ENCODE peak calls at places on chromosomes 5 and 9, in five cellular contexts. O is body of pancreas; L is NCI-H1694 treated with DMSO at 0.1 percent for 48 hours; T is stomach; P is activated naive CD4-positive, alpha-beta T cell treated with Interleukin-2 at 50 U/mL for 16 hours. B is an unnamed sample.

GRCh38 chr9:128056086-128056485 is 11.0 kb downstream of the NAIF1 start:
- DNase-seq in P (no peak), L (no peak), T (peak; percentile 44), O (peak; percentile 54), B (no peak)

GRCh38 chr9:132997591-132997990 is 19.1 kb downstream of the GFI1B start:
- DNase-seq in P (no peak), O (no peak), T (no peak), L (no peak), B (no peak)

GRCh38 chr5:36502608-36503007 is 103.8 kb upstream of the SLC1A3 start:
- DNase-seq in P (no peak), O (no peak), T (no peak), L (no peak), B (peak; percentile 3)

GRCh38 chr5:175214152-175214551 is 229.8 kb downstream of the DRD1 start:
- DNase-seq in L (no peak), P (no peak), O (no peak), T (no peak), B (no peak)

GRCh38 chr9:35962126-35962906 is 4.4 kb upstream of the OR2S2 start:
- DNase-seq in O (no peak), P (no peak), L (no peak), T (no peak), B (no peak)

GRCh38 chr9:71223953-71224538 is 102.6 kb upstream of the TRPM3 start:
- DNase-seq in O (no peak), L (no peak), T (no peak), P (no peak), B (peak; percentile 49)

GRCh38 chr9:127769985-127770904 is 8.2 kb downstream of the SH2D3C start:
- DNase-seq in L (no peak), O (no peak), T (no peak), P (no peak), B (peak; percentile 90)

GRCh38 chr9:31119882-31120481 is 1264.5 kb upstream of the ACO1 start:
- DNase-seq in T (peak; percentile 27), O (peak; percentile 18), P (peak; percentile 31), L (peak; percentile 53), B (peak; percentile 67)

GRCh38 chr9:121333950-121334773 is 35.9 kb downstream of the STOM start:
- DNase-seq in L (no peak), O (no peak), T (no peak), P (no peak), B (no peak)

GRCh38 chr9:84054341-84055010 is 73.9 kb downstream of the RMI1 start:
- DNase-seq in P (no peak), O (no peak), L (no peak), T (no peak), B (no peak)

GRCh38 chr9:110089681-110090370 is 118.1 kb downstream of the C9orf152 start:
- DNase-seq in T (peak; percentile 66), P (no peak), L (no peak), O (peak; percentile 45), B (no peak)

GRCh38 chr9:130630091-130630450 is 34.3 kb upstream of the PRDM12 start:
- DNase-seq in L (no peak), P (no peak), O (no peak), T (no peak), B (no peak)

GRCh38 chr9:96122756-96123155 is 179.2 kb downstream of the HSD17B3 start:
- DNase-seq in O (no peak), P (no peak), L (no peak), T (no peak), B (no peak)

GRCh38 chr5:90866333-90866732 is 307.7 kb downstream of the ADGRV1 start:
- DNase-seq in P (no peak), O (no peak), L (peak; percentile 53), T (no peak), B (peak; percentile 43)

GRCh38 chr9:87109182-87109581 is 161.9 kb upstream of the GAS1 start:
- DNase-seq in T (no peak), O (no peak), L (no peak), P (no peak), B (no peak)

GRCh38 chr9:109452761-109453160 is 45.3 kb downstream of the PTPN3 start:
- DNase-seq in O (no peak), T (no peak), L (no peak), P (no peak), B (no peak)

GRCh38 chr5:171444582-171444981 is 25.1 kb downstream of the FGF18 start:
- DNase-seq in O (no peak), L (no peak), P (no peak), T (no peak), B (peak; percentile 48)

GRCh38 chr9:120862452-120862851 is 14.5 kb downstream of the PHF19 start:
- DNase-seq in T (no peak), L (no peak), P (no peak), O (no peak), B (no peak)

GRCh38 chr5:80191991-80192398 is 63.9 kb downstream of the SERINC5 start:
- DNase-seq in P (peak; percentile 32), L (no peak), T (no peak), O (no peak), B (no peak)

GRCh38 chr5:132829742-132830435 is 558 bp downstream of the SHROOM1 start:
- DNase-seq in T (peak; percentile 87), O (peak; percentile 88), L (peak; percentile 27), P (peak; percentile 75), B (peak; percentile 79)